ENCODE peak calls at places on chromosomes 13 and 19, in five cellular contexts. One of them, this sample, is unnamed.

GRCh38 chr13:98743377-98743776 is 9.1 kb downstream of the SLC15A1 start:
- DNase-seq in BJ: no peak
- DNase-seq in osteoblast: no peak
- DNase-seq in AG04450: no peak
- DNase-seq in tibial nerve: no peak
- DNase-seq in this sample: no peak

GRCh38 chr19:54335979-54336892 is 2.7 kb downstream of the LILRA4 start:
- DNase-seq in BJ: no peak
- DNase-seq in tibial nerve: no peak
- DNase-seq in osteoblast: no peak
- DNase-seq in AG04450: no peak
- DNase-seq in this sample: no peak

GRCh38 chr19:17215125-17215971 is at the start of gene USE1:
- DNase-seq in osteoblast: peak; percentile 99
- DNase-seq in tibial nerve: peak; percentile 86
- DNase-seq in BJ: peak; percentile 51
- DNase-seq in AG04450: peak; percentile 74
- DNase-seq in this sample: peak; percentile 64

GRCh38 chr13:93284056-93284455 is 57.4 kb downstream of the GPC6 start:
- DNase-seq in BJ: no peak
- DNase-seq in tibial nerve: no peak
- DNase-seq in osteoblast: no peak
- DNase-seq in AG04450: no peak
- DNase-seq in this sample: peak; percentile 35

GRCh38 chr19:57947088-57947418 is 453 bp downstream of the ZNF256 start:
- DNase-seq in tibial nerve: no peak
- DNase-seq in BJ: no peak
- DNase-seq in AG04450: no peak
- DNase-seq in osteoblast: no peak
- DNase-seq in this sample: no peak

GRCh38 chr13:112883241-112883945 is 85.6 kb upstream of the MCF2L start:
- DNase-seq in BJ: no peak
- DNase-seq in tibial nerve: no peak
- DNase-seq in AG04450: no peak
- DNase-seq in osteoblast: no peak
- DNase-seq in this sample: no peak

GRCh38 chr13:67238861-67239260 is 8.7 kb upstream of the PCDH9 start:
- DNase-seq in BJ: no peak
- DNase-seq in osteoblast: no peak
- DNase-seq in AG04450: no peak
- DNase-seq in tibial nerve: no peak
- DNase-seq in this sample: no peak

GRCh38 chr19:11204076-11204602 is 6.8 kb upstream of the KANK2 start:
- DNase-seq in osteoblast: peak; percentile 79
- DNase-seq in AG04450: no peak
- DNase-seq in tibial nerve: no peak
- DNase-seq in BJ: no peak
- DNase-seq in this sample: no peak

GRCh38 chr13:89514534-89515312 is 1832.8 kb upstream of the MIR17HG start:
- DNase-seq in osteoblast: no peak
- DNase-seq in tibial nerve: no peak
- DNase-seq in AG04450: peak; percentile 11
- DNase-seq in BJ: no peak
- DNase-seq in this sample: peak; percentile 77

GRCh38 chr13:110108348-110109139 is 198.4 kb downstream of the COL4A1 start:
- DNase-seq in osteoblast: peak; percentile 97
- DNase-seq in tibial nerve: peak; percentile 71
- DNase-seq in AG04450: peak; percentile 73
- DNase-seq in BJ: no peak
- DNase-seq in this sample: peak; percentile 78

GRCh38 chr13:89372193-89372592 is 1701.0 kb downstream of the SLITRK5 start:
- DNase-seq in osteoblast: no peak
- DNase-seq in tibial nerve: no peak
- DNase-seq in AG04450: no peak
- DNase-seq in BJ: no peak
- DNase-seq in this sample: no peak

GRCh38 chr13:47337781-47338507 is 441.1 kb upstream of the HTR2A start:
- DNase-seq in AG04450: peak; percentile 52
- DNase-seq in osteoblast: no peak
- DNase-seq in BJ: no peak
- DNase-seq in tibial nerve: no peak
- DNase-seq in this sample: peak; percentile 45

GRCh38 chr19:29963576-29963975 is 21.5 kb downstream of the URI1 start:
- DNase-seq in BJ: no peak
- DNase-seq in osteoblast: no peak
- DNase-seq in AG04450: no peak
- DNase-seq in tibial nerve: no peak
- DNase-seq in this sample: no peak

GRCh38 chr13:70203661-70204229 is 95.5 kb upstream of the KLHL1 start:
- DNase-seq in tibial nerve: no peak
- DNase-seq in AG04450: no peak
- DNase-seq in osteoblast: no peak
- DNase-seq in BJ: no peak
- DNase-seq in this sample: no peak

GRCh38 chr13:45119469-45119989 is 781 bp upstream of the GTF2F2 start:
- DNase-seq in AG04450: peak; percentile 33
- DNase-seq in osteoblast: peak; percentile 44
- DNase-seq in tibial nerve: peak; percentile 8
- DNase-seq in BJ: no peak
- DNase-seq in this sample: peak; percentile 48

GRCh38 chr19:42129399-42130253 is 2.6 kb downstream of the POU2F2 start:
- DNase-seq in BJ: no peak
- DNase-seq in osteoblast: peak; percentile 73
- DNase-seq in AG04450: no peak
- DNase-seq in tibial nerve: peak; percentile 31
- DNase-seq in this sample: no peak

GRCh38 chr13:51122868-51123267 is 11.8 kb upstream of the C13orf42 start:
- DNase-seq in AG04450: no peak
- DNase-seq in osteoblast: no peak
- DNase-seq in tibial nerve: no peak
- DNase-seq in BJ: no peak
- DNase-seq in this sample: no peak

GRCh38 chr13:42246541-42246940 is 25.4 kb upstream of the AKAP11 start:
- DNase-seq in AG04450: no peak
- DNase-seq in osteoblast: no peak
- DNase-seq in tibial nerve: no peak
- DNase-seq in BJ: no peak
- DNase-seq in this sample: no peak

GRCh38 chr19:53183146-53183545 is 10.0 kb downstream of the ZNF665 start:
- DNase-seq in tibial nerve: no peak
- DNase-seq in osteoblast: peak; percentile 80
- DNase-seq in AG04450: no peak
- DNase-seq in BJ: no peak
- DNase-seq in this sample: no peak

GRCh38 chr19:3450796-3451411 is 29.4 kb downstream of the SMIM24 start:
- DNase-seq in tibial nerve: peak; percentile 52
- DNase-seq in osteoblast: peak; percentile 99
- DNase-seq in BJ: peak; percentile 100
- DNase-seq in AG04450: peak; percentile 99
- DNase-seq in this sample: peak; percentile 99

DNA sequence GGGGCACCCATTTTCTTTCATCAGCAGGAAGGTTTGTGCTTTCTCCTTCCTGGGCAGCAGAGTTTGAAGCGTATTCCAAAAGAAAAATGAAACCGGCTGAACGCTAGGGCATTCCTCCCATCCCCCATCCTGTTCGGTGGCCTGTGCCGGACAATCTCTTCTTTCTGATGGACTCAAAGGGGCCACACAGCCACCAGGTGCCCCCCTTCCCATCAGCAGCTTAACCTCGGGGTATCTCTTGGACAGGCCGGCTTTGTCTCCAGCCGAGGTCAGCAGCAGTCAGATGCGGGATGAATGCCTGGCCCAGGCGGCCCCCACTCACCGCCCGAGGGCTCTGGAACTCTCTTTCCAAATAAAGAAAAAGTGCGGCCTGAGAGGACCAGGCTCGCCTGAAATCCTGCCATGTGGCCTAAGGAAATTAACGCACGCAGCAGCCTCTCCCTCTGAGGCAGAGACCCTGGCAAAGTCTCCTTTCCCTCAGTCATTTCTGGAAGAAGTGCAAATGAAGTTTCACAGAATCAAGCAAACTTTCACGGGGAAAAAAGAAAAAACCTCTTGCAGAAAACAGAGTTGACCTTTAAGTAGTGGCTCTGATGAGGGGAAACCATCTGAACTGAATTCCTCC is 67.8 kb downstream of the RASA3 start:
- DNase-seq in osteoblast: no peak
- DNase-seq in tibial nerve: no peak
- DNase-seq in BJ: no peak
- DNase-seq in AG04450: no peak
- DNase-seq in this sample: no peak
- H3K4me3 ChIP-seq in osteoblast: peak overlapping the region; percentile 63
- H3K4me3 ChIP-seq in tibial nerve: peak overlapping the region; percentile 50
- H3K4me3 ChIP-seq in BJ: peak overlapping the region; percentile 19
- H3K4me3 ChIP-seq in AG04450: peak overlapping the region; percentile 53
- H3K4me3 ChIP-seq in this sample: peak overlapping the region; percentile 25

GRCh38 chr13:94327318-94327717 is 152.2 kb downstream of the DCT start:
- DNase-seq in AG04450: no peak
- DNase-seq in tibial nerve: no peak
- DNase-seq in osteoblast: no peak
- DNase-seq in BJ: no peak
- DNase-seq in this sample: no peak
- H3K4me3 ChIP-seq in AG04450: no peak overlapping the region
- H3K4me3 ChIP-seq in tibial nerve: no peak overlapping the region
- H3K4me3 ChIP-seq in osteoblast: no peak overlapping the region
- H3K4me3 ChIP-seq in BJ: no peak overlapping the region
- H3K4me3 ChIP-seq in this sample: no peak overlapping the region

GRCh38 chr19:39415111-39416046 is 2.9 kb downstream of the PLEKHG2 start:
- DNase-seq in osteoblast: peak; percentile 86
- DNase-seq in tibial nerve: no peak
- DNase-seq in AG04450: no peak
- DNase-seq in BJ: no peak
- DNase-seq in this sample: no peak
- H3K4me3 ChIP-seq in osteoblast: peak overlapping the region; percentile 83
- H3K4me3 ChIP-seq in tibial nerve: peak overlapping the region; percentile 66
- H3K4me3 ChIP-seq in AG04450: peak overlapping the region; percentile 84
- H3K4me3 ChIP-seq in BJ: peak overlapping the region; percentile 78
- H3K4me3 ChIP-seq in this sample: no peak overlapping the region

GRCh38 chr13:20772401-20773131 is 1.2 kb downstream of the EEF1AKMT1 start:
- DNase-seq in BJ: no peak
- DNase-seq in osteoblast: no peak
- DNase-seq in AG04450: no peak
- DNase-seq in tibial nerve: no peak
- DNase-seq in this sample: no peak
- H3K4me3 ChIP-seq in BJ: peak overlapping the region; percentile 50
- H3K4me3 ChIP-seq in osteoblast: peak overlapping the region; percentile 88
- H3K4me3 ChIP-seq in AG04450: peak overlapping the region; percentile 68
- H3K4me3 ChIP-seq in tibial nerve: peak overlapping the region; percentile 71
- H3K4me3 ChIP-seq in this sample: peak overlapping the region; percentile 55

GRCh38 chr19:47512183-47512947 is 2.5 kb downstream of the NAPA start:
- DNase-seq in AG04450: no peak
- DNase-seq in osteoblast: no peak
- DNase-seq in tibial nerve: peak; percentile 63
- DNase-seq in BJ: peak; percentile 9
- DNase-seq in this sample: no peak

GRCh38 chr19:47511128-47511517 is 3.7 kb downstream of the NAPA start:
- DNase-seq in osteoblast: no peak
- DNase-seq in AG04450: no peak
- DNase-seq in BJ: no peak
- DNase-seq in tibial nerve: peak; percentile 32
- DNase-seq in this sample: no peak

GRCh38 chr19:47511681-47512080 is 3.2 kb downstream of the NAPA start:
- DNase-seq in tibial nerve: no peak
- DNase-seq in AG04450: peak; percentile 21
- DNase-seq in osteoblast: peak; percentile 77
- DNase-seq in BJ: no peak
- DNase-seq in this sample: no peak

GRCh38 chr19:47514151-47514868 is 553 bp downstream of the NAPA start:
- DNase-seq in AG04450: no peak
- DNase-seq in tibial nerve: no peak
- DNase-seq in BJ: no peak
- DNase-seq in osteoblast: peak; percentile 90
- DNase-seq in this sample: no peak

DNA sequence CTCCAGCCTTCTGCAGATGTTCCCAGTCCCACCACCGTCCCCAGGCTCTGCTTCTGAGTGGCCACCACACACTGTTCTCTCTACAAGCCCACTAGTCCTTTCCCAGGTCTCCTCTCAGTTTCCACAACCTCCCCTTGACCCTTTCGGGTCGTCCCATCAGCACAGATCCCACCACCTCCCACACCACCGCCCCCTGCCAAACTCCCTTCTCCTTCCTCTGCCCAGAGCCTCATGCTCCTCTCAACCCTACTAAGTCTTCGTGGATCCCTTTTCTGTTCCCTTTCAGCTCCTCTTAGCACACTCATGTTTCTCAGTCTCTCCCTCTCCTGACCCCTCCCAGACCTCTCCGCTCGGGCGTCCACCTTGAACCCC is 1.9 kb downstream of the NAPA start:
- DNase-seq in BJ: no peak
- DNase-seq in tibial nerve: no peak
- DNase-seq in AG04450: no peak
- DNase-seq in osteoblast: no peak
- DNase-seq in this sample: no peak
- H3K4me3 ChIP-seq in BJ: no peak overlapping the region
- H3K4me3 ChIP-seq in tibial nerve: peak overlapping the region; percentile 97
- H3K4me3 ChIP-seq in AG04450: peak overlapping the region; percentile 98
- H3K4me3 ChIP-seq in osteoblast: peak overlapping the region; percentile 95
- H3K4me3 ChIP-seq in this sample: no peak overlapping the region